ENCODE peak calls at places on chromosomes 4 and X, in ten cellular contexts. P, F, N, Q, O, M, Z, T, H and E are unnamed samples.

GRCh38 chrX:77436271-77436670 is 10.9 kb upstream of the FGF16 start:
- DNase-seq in N (no peak), Q (no peak), P (no peak), O (no peak), F (no peak), T (no peak), H (no peak), Z (no peak), M (peak; percentile 50), E (no peak)

GRCh38 chr4:106380179-106380578 is 11.6 kb upstream of the GIMD1 start:
- DNase-seq in Z (no peak), O (no peak), P (no peak), M (no peak), F (no peak), H (no peak), Q (no peak), T (no peak), N (no peak), E (no peak)

GRCh38 chr4:41977709-41978108 is 3.8 kb upstream of the DCAF4L1 start:
- DNase-seq in T (no peak), Z (no peak), H (no peak), O (no peak), M (no peak), Q (no peak), F (no peak), P (no peak), N (no peak), E (no peak)

GRCh38 chrX:24023972-24024664 is 2.9 kb downstream of the KLHL15 start:
- DNase-seq in H (no peak), N (no peak), T (no peak), Q (no peak), F (peak; percentile 42), Z (no peak), M (peak; percentile 38), P (no peak), O (no peak), E (no peak)

GRCh38 chr4:116358633-116359222 is 726.6 kb downstream of the TRAM1L1 start:
- DNase-seq in M (peak; percentile 65), Z (peak; percentile 70), H (no peak), P (no peak), N (no peak), T (peak; percentile 90), Q (no peak), O (no peak), F (peak; percentile 55), E (peak; percentile 94)

GRCh38 chr4:177185151-177185550 is 124.5 kb upstream of the NEIL3 start:
- DNase-seq in P (no peak), F (no peak), N (no peak), Z (no peak), O (no peak), T (no peak), Q (no peak), M (no peak), H (no peak), E (no peak)

GRCh38 chrX:40068048-40068447 is 29.7 kb downstream of the BCOR start:
- DNase-seq in M (no peak), T (no peak), P (no peak), O (no peak), Z (no peak), F (no peak), H (no peak), N (no peak), Q (no peak), E (no peak)

GRCh38 chr4:186881521-186882220 is 158.0 kb upstream of the FAT1 start:
- DNase-seq in T (no peak), Q (no peak), M (no peak), H (no peak), N (no peak), F (no peak), O (no peak), P (no peak), Z (no peak), E (no peak)

GRCh38 chr4:161252520-161253141 is 911.2 kb downstream of the FSTL5 start:
- DNase-seq in F (peak; percentile 26), N (no peak), M (peak; percentile 37), T (peak; percentile 35), Z (no peak), O (no peak), P (no peak), H (no peak), Q (no peak), E (no peak)

GRCh38 chrX:154732421-154733071 is 18.3 kb downstream of the GAB3 start:
- DNase-seq in Z (no peak), F (no peak), H (peak; percentile 67), T (no peak), Q (no peak), O (no peak), M (no peak), P (no peak), N (no peak), E (no peak)

GRCh38 chrX:39576081-39576701 is 521.6 kb downstream of the BCOR start:
- DNase-seq in F (no peak), O (no peak), Z (no peak), T (peak; percentile 6), Q (no peak), P (no peak), H (no peak), N (no peak), M (peak; percentile 20), E (peak; percentile 63)

GRCh38 chrX:150182176-150182575 is 180.9 kb upstream of the MAMLD1 start:
- DNase-seq in H (no peak), T (no peak), Q (no peak), M (no peak), P (no peak), Z (no peak), O (no peak), N (no peak), F (no peak), E (no peak)

GRCh38 chr4:141307241-141307689 is 86.6 kb downstream of the ZNF330 start:
- DNase-seq in H (peak; percentile 59), Z (peak; percentile 46), P (peak; percentile 37), M (peak; percentile 74), Q (no peak), T (peak; percentile 61), N (peak; percentile 28), O (peak; percentile 63), F (peak; percentile 48), E (peak; percentile 85)

GRCh38 chr4:170127758-170128157 is 38.0 kb upstream of the AADAT start:
- DNase-seq in P (no peak), Q (no peak), H (peak; percentile 65), F (no peak), N (no peak), Z (no peak), T (no peak), O (no peak), M (no peak), E (no peak)

GRCh38 chr4:170124391-170124790 is 34.6 kb upstream of the AADAT start:
- DNase-seq in Z (no peak), P (no peak), H (no peak), O (no peak), M (no peak), N (no peak), Q (no peak), T (no peak), F (no peak), E (no peak)

GRCh38 chr4:170128219-170128804 is 38.6 kb upstream of the AADAT start:
- DNase-seq in N (no peak), F (no peak), P (no peak), M (no peak), H (no peak), T (no peak), Q (no peak), Z (no peak), O (no peak), E (no peak)
- H3K36me3 ChIP-seq in N (no peaks in the 10 kb centered on the region), F (no peaks in the 10 kb centered on the region), P (no peaks in the 10 kb centered on the region), M (no peaks in the 10 kb centered on the region), H (no peaks in the 10 kb centered on the region), T (no peaks in the 10 kb centered on the region), Q (no peaks in the 10 kb centered on the region), Z (no peaks in the 10 kb centered on the region), O (no peaks in the 10 kb centered on the region), E (no peaks in the 10 kb centered on the region)

GRCh38 chr4:168643083-168643795 is 146.4 kb downstream of the PALLD start:
- DNase-seq in M (no peak), N (no peak), Z (no peak), H (no peak), P (no peak), F (no peak), Q (no peak), O (no peak), T (no peak), E (no peak)
- H3K4me1 ChIP-seq in M (peaks cover 30% of the 10 kb centered on the region), N (no peaks in the 10 kb centered on the region), Z (no peaks in the 10 kb centered on the region), H (no peaks in the 10 kb centered on the region), P (peaks cover 20% of the 10 kb centered on the region), F (no peaks in the 10 kb centered on the region), Q (peaks cover 5% of the 10 kb centered on the region), O (no peaks in the 10 kb centered on the region), T (peaks cover 5% of the 10 kb centered on the region), E (no peaks in the 10 kb centered on the region)

GRCh38 chrX:129791961-129792570 is 12.3 kb downstream of the SASH3 start:
- DNase-seq in O (no peak), F (no peak), Z (no peak), H (no peak), M (no peak), Q (no peak), P (no peak), T (no peak), N (no peak), E (no peak)

GRCh38 chrX:129791336-129791735 is 11.6 kb downstream of the SASH3 start:
- DNase-seq in N (no peak), H (no peak), T (no peak), O (no peak), F (no peak), P (no peak), Q (no peak), M (no peak), Z (no peak), E (no peak)

GRCh38 chrX:129792586-129793291 is 13.0 kb downstream of the SASH3 start:
- DNase-seq in F (no peak), P (no peak), Z (no peak), N (no peak), H (no peak), O (no peak), T (no peak), M (no peak), Q (no peak), E (no peak)

GRCh38 chrX:129790146-129790545 is 10.4 kb downstream of the SASH3 start:
- DNase-seq in Z (no peak), P (no peak), Q (no peak), T (no peak), H (no peak), N (no peak), M (no peak), F (no peak), O (no peak), E (no peak)

DNA sequence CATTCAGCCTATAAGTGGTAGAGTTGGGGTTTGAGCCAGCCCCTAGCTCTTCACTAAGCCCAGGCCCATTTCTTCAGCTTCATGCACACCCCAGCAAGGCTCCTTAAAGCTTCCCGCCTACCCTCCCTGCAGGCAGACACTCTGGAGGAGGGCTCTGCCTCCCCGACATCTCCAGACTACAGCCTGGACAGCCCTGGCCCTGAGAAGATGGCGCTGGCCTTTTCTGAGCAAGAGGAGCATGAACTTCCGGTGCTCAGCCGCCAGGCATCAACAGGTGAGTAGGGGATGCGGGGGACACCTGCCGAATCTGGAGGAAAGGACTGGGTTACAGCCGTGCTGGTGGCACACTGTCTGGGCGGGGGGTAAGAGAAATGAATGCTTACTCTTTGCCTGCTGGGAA is 11.1 kb downstream of the SASH3 start:
- DNase-seq in O (no peak), H (no peak), Q (no peak), Z (no peak), T (no peak), N (no peak), F (no peak), M (no peak), P (no peak), E (no peak)
- H3K36me3 ChIP-seq in O (peaks cover 76% of the 10 kb centered on the region), H (no peaks in the 10 kb centered on the region), Q (no peaks in the 10 kb centered on the region), Z (no peaks in the 10 kb centered on the region), T (no peaks in the 10 kb centered on the region), N (no peaks in the 10 kb centered on the region), F (peaks cover 93% of the 10 kb centered on the region), M (no peaks in the 10 kb centered on the region), P (no peaks in the 10 kb centered on the region), E (no peaks in the 10 kb centered on the region)

GRCh38 chr4:168871686-168872085 is 138.4 kb downstream of the CBR4 start:
- DNase-seq in F (no peak), Z (no peak), Q (no peak), T (no peak), N (no peak), M (no peak), H (no peak), O (no peak), P (no peak), E (no peak)
- H3K4me1 ChIP-seq in F (no peaks in the 10 kb centered on the region), Z (no peaks in the 10 kb centered on the region), Q (peaks cover 74% of the 10 kb centered on the region), T (no peaks in the 10 kb centered on the region), N (peaks cover 9% of the 10 kb centered on the region), M (peaks cover 12% of the 10 kb centered on the region), H (no peaks in the 10 kb centered on the region), O (no peaks in the 10 kb centered on the region), P (peaks cover 3% of the 10 kb centered on the region), E (no peaks in the 10 kb centered on the region)